ENCODE peak calls at places on chromosomes 1 and 21, in eight cellular contexts. G is tibial nerve, V is pancreas, H is right atrium auricular region, C is heart right ventricle, I is cardiac fibroblast, T is AG10803, U is GM10248. Y is an unnamed sample.
A peak's percentile ranks its signal among the peaks of the same experiment; 100 is the strongest.

GRCh38 chr1:42260376-42261078 is 74.5 kb downstream of the FOXJ3 start:
- DNase-seq in G (no peak), V (no peak), H (no peak), C (no peak), I (no peak), T (no peak), U (no peak), Y (no peak)

GRCh38 chr1:115237023-115237422 is 101.0 kb downstream of the NGF start:
- DNase-seq in G (no peak), V (no peak), H (no peak), C (no peak), I (no peak), T (no peak), U (no peak), Y (no peak)

GRCh38 chr1:56939209-56939608 is 26.6 kb downstream of the C8B start:
- DNase-seq in G (no peak), V (no peak), H (no peak), C (no peak), I (no peak), T (no peak), U (no peak), Y (no peak)

GRCh38 chr21:44294391-44295162 is 5.3 kb upstream of the PFKL start:
- DNase-seq in G (peak; percentile 75), V (no peak), H (peak; percentile 86), C (peak; percentile 88), I (peak; percentile 49), T (peak; percentile 22), U (no peak), Y (no peak)

GRCh38 chr1:198560093-198560638 is 19.7 kb upstream of the ATP6V1G3 start:
- DNase-seq in G (no peak), V (no peak), H (no peak), C (no peak), I (peak; percentile 28), T (no peak), U (no peak), Y (no peak)

GRCh38 chr1:3241673-3242407 is 172.8 kb downstream of the PRDM16 start:
- DNase-seq in G (no peak), V (no peak), H (no peak), C (no peak), I (no peak), T (no peak), U (no peak), Y (no peak)

GRCh38 chr1:200738348-200738732 is 353 bp upstream of the CAMSAP2 start:
- DNase-seq in G (no peak), V (no peak), H (no peak), C (no peak), I (no peak), T (peak; percentile 89), U (no peak), Y (no peak)

GRCh38 chr1:222991177-222991576 is 151.9 kb downstream of the TLR5 start:
- DNase-seq in G (no peak), V (no peak), H (no peak), C (no peak), I (no peak), T (no peak), U (no peak), Y (no peak)

GRCh38 chr1:182575540-182576149 is 13.4 kb downstream of the RNASEL start:
- DNase-seq in G (no peak), V (no peak), H (no peak), C (no peak), I (peak; percentile 75), T (peak; percentile 79), U (no peak), Y (no peak)

GRCh38 chr1:14570514-14570913 is 28.0 kb upstream of the KAZN start:
- DNase-seq in G (no peak), V (no peak), H (no peak), C (no peak), I (no peak), T (peak; percentile 35), U (no peak), Y (no peak)

GRCh38 chr1:150268342-150268705 is 492 bp downstream of the APH1A start:
- DNase-seq in G (no peak), V (peak; percentile 39), H (no peak), C (no peak), I (peak; percentile 27), T (peak; percentile 28), U (no peak), Y (no peak)

GRCh38 chr1:232140419-232141166 is 489.3 kb downstream of the SIPA1L2 start:
- DNase-seq in G (no peak), V (no peak), H (no peak), C (no peak), I (no peak), T (no peak), U (no peak), Y (no peak)

GRCh38 chr1:210293191-210293607 is 35.5 kb upstream of the HHAT start:
- DNase-seq in G (peak; percentile 61), V (peak; percentile 42), H (peak; percentile 86), C (peak; percentile 65), I (peak; percentile 36), T (peak; percentile 97), U (no peak), Y (peak; percentile 87)

GRCh38 chr1:179743679-179744400 is 749 bp downstream of the FAM163A start:
- DNase-seq in G (no peak), V (no peak), H (no peak), C (peak; percentile 19), I (no peak), T (no peak), U (peak; percentile 18), Y (no peak)

GRCh38 chr1:54488831-54489626 is 59.0 kb upstream of the ACOT11 start:
- DNase-seq in G (peak; percentile 81), V (peak; percentile 72), H (peak; percentile 86), C (peak; percentile 84), I (peak; percentile 67), T (peak; percentile 66), U (peak; percentile 91), Y (peak; percentile 30)

DNA sequence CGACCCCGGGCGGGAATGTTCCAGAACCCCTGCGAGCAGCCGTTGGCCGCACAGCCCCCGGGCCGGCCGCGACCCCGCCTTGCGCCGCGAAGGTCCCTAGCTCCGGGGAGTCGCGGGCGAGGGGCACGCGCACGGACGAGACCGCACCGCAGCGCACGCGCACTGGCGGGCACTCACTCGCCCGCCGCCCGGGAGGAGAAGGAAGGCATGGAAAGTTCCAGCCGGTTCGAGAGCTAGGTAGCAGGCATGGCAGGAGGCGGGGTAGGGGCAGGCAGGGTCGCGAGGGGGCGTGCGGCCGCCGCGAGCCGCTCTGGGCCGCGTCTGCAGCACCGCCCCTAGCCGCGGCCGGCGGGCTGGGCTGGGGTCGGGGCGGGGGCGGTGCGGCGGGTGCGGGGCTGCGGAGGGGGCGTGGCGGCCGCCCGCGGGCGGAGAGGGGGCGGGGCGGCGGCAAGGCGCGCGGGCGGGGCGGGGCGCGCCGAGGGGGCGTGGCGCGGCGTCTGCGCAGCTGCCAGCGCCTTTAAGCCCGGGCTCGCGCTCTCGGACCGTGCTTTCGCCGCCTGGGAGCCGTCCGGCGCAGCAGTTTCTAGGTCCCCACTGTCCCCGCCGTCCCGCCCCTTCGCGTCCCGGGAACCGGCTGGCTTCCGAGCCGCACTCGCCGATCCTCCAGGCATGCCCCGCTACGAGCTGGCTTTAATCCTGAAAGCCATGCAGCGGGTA is at the start of the genes MRPS6 and SLC5A3:
- DNase-seq in G (peak; percentile 69), V (peak; percentile 90), H (no peak), C (peak; percentile 88), I (peak; percentile 81), T (peak; percentile 80), U (peak; percentile 91), Y (peak; percentile 38)
- TF ChIP-seq CTCF in G (no peak), V (no peak), H (no peak), C (peak; percentile 10), I (no peak), T (no peak), U (peak; percentile 24), Y (no peak)

DNA sequence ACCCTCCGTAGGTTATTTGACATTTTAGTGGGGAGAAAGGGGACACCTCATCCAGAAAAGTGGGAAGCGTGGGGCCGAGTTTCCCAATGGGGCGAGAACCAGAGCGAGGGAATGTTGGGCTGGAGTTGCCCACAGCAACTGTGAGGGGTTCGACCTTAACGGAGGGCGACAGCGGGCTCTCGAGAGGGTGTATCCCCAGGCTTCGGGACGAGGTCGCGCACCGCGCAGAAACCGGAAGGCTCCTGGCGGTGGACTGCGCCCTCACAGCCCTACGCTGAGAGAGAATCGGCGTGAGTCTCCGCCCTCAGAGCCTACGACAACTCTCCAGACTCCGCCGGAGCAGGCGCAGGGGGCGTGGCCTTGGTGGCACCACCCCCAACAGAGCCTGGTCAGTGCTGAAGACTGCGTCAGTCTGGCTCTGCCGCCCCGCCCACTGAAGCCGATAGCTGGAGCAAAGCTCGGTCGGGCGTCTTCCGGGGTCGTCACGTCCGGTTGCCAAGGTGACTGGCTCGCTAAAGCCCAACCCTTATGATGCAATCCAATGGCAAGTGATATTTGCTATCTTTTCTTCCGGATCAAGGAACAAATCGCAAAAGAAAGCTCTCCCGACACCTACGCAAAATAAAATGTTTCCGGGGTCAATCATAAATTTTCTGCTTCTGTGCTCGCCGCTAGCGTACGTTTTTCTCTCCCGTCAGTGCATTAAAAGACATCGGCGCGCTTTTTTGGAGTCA is at the start of gene LRIF1:
- DNase-seq in G (peak; percentile 96), V (peak; percentile 100), H (peak; percentile 99), C (peak; percentile 99), I (peak; percentile 100), T (peak; percentile 100), U (peak; percentile 98), Y (peak; percentile 98)
- TF ChIP-seq CTCF in G (peak; percentile 33), V (peak; percentile 42), H (no peak), C (peak; percentile 64), I (peak; percentile 63), T (peak; percentile 48), U (peak; percentile 15), Y (peak; percentile 35)

DNA sequence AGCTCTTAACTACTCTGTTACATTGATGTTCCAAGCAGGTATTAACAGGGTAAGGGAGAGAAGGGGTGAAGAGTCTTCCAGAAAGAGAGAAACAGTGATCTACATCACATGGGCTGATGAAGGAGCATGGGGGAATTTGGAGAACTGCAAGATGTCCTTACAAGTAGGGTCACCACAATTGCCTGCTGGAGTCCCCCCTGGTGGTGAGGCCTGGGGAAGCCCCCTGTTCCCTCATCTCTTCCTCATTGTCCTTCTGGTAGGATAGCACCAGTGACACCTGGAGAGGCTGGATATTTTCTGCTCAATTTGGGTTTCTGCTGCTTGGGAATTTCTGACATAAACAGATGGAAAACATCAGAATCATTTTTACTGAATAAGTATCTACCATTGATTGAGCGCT is 126.6 kb downstream of the RUNX1 start:
- DNase-seq in G (no peak), V (no peak), H (no peak), C (no peak), I (no peak), T (no peak), U (no peak), Y (no peak)
- TF ChIP-seq CTCF in G (no peak), V (no peak), H (no peak), C (no peak), I (no peak), T (no peak), U (no peak), Y (peak; percentile 14)

GRCh38 chr1:37090671-37091070 is 56.4 kb upstream of the GRIK3 start:
- DNase-seq in G (no peak), V (no peak), H (no peak), C (no peak), I (no peak), T (no peak), U (no peak), Y (no peak)

GRCh38 chr1:37089750-37090149 is 55.4 kb upstream of the GRIK3 start:
- DNase-seq in G (no peak), V (no peak), H (no peak), C (no peak), I (no peak), T (no peak), U (no peak), Y (no peak)

GRCh38 chr1:37083551-37084119 is 49.3 kb upstream of the GRIK3 start:
- DNase-seq in G (no peak), V (no peak), H (no peak), C (no peak), I (no peak), T (no peak), U (no peak), Y (no peak)

GRCh38 chr1:37085393-37085792 is 51.1 kb upstream of the GRIK3 start:
- DNase-seq in G (no peak), V (no peak), H (no peak), C (no peak), I (no peak), T (no peak), U (no peak), Y (no peak)
- TF ChIP-seq CTCF in G (no peak), V (no peak), H (no peak), C (no peak), I (no peak), T (no peak), U (no peak), Y (no peak)

Y was measured in HFF-Myc.